ENCODE peak calls at places on chromosomes 13 and 19, in five cellular contexts. I is GM20000, A is NCI-H69, H is GM04504, C is fibroblast of pulmonary artery. Z is an unnamed sample.

GRCh38 chr13:48873598-48873997 is 102.1 kb upstream of the FNDC3A start:
- DNase-seq in I (no peak), A (no peak), H (no peak), C (peak; percentile 20), Z (peak; percentile 39)

GRCh38 chr19:39479916-39480315 is 722 bp upstream of the TIMM50 start:
- DNase-seq in I (no peak), A (no peak), H (no peak), C (no peak), Z (peak; percentile 83)

GRCh38 chr19:14381689-14382474 is 638 bp downstream of the ADGRE5 start:
- DNase-seq in I (no peak), A (no peak), H (peak; percentile 38), C (peak; percentile 61), Z (no peak)

GRCh38 chr13:46641274-46642081 is 88.5 kb downstream of the LRCH1 start:
- DNase-seq in I (no peak), A (no peak), H (no peak), C (peak; percentile 49), Z (no peak)

GRCh38 chr19:3008994-3009393 is 20.1 kb downstream of the TLE2 start:
- DNase-seq in I (no peak), A (no peak), H (no peak), C (no peak), Z (no peak)

GRCh38 chr19:18435848-18436631 is 1.9 kb downstream of the ISYNA1 start:
- DNase-seq in I (no peak), A (no peak), H (no peak), C (no peak), Z (no peak)

GRCh38 chr13:53151692-53152421 is 123.2 kb downstream of the OLFM4 start:
- DNase-seq in I (peak; percentile 45), A (peak; percentile 83), H (no peak), C (peak; percentile 56), Z (peak; percentile 92)

GRCh38 chr19:1259873-1260748 is 9.0 kb upstream of the CIRBP start:
- DNase-seq in I (peak; percentile 65), A (peak; percentile 61), H (no peak), C (no peak), Z (no peak)

GRCh38 chr19:3068071-3068470 is 5.8 kb upstream of the TLE5 start:
- DNase-seq in I (no peak), A (peak; percentile 96), H (no peak), C (no peak), Z (peak; percentile 82)

GRCh38 chr19:30209617-30210600 is 162.3 kb upstream of the ZNF536 start:
- DNase-seq in I (no peak), A (no peak), H (no peak), C (no peak), Z (peak; percentile 12)

GRCh38 chr19:49368711-49369358 is 5.2 kb downstream of the DKKL1 start:
- DNase-seq in I (no peak), A (no peak), H (no peak), C (no peak), Z (no peak)

GRCh38 chr13:99228737-99229691 is 28.4 kb downstream of the UBAC2 start:
- DNase-seq in I (peak; percentile 72), A (no peak), H (peak; percentile 70), C (peak; percentile 31), Z (no peak)

GRCh38 chr13:107734891-107735620 is 480.3 kb downstream of the LIG4 start:
- DNase-seq in I (no peak), A (no peak), H (no peak), C (no peak), Z (no peak)

GRCh38 chr19:23305555-23305954 is 55.4 kb upstream of the ZNF724 start:
- DNase-seq in I (no peak), A (peak; percentile 4), H (no peak), C (no peak), Z (peak; percentile 68)

GRCh38 chr13:66305960-66306617 is 924.0 kb downstream of the PCDH9 start:
- DNase-seq in I (no peak), A (peak; percentile 70), H (no peak), C (no peak), Z (no peak)

GRCh38 chr13:83895994-83896580 is 13.8 kb upstream of the SLITRK1 start:
- DNase-seq in I (no peak), A (no peak), H (no peak), C (peak; percentile 17), Z (no peak)

GRCh38 chr13:98575009-98575866 is 1.7 kb downstream of the STK24 start:
- DNase-seq in I (no peak), A (peak; percentile 43), H (no peak), C (no peak), Z (peak; percentile 43)

GRCh38 chr19:11025997-11026396 is 63.3 kb upstream of the LDLR start:
- DNase-seq in I (no peak), A (no peak), H (no peak), C (no peak), Z (no peak)

GRCh38 chr19:32594021-32594420 is 13.0 kb downstream of the PDCD5 start:
- DNase-seq in I (no peak), A (no peak), H (no peak), C (no peak), Z (no peak)

GRCh38 chr19:4929186-4929585 is 19.9 kb downstream of the UHRF1 start:
- DNase-seq in I (no peak), A (no peak), H (no peak), C (no peak), Z (no peak)

GRCh38 chr13:50711449-50711848 is 132.0 kb downstream of the DLEU7 start:
- DNase-seq in I (no peak), A (no peak), H (no peak), C (no peak), Z (peak; percentile 33)

GRCh38 chr13:25267715-25268114 is 19.6 kb downstream of the MTMR6 start:
- DNase-seq in I (no peak), A (no peak), H (no peak), C (peak; percentile 50), Z (peak; percentile 39)

GRCh38 chr19:32200312-32201038 is 144.9 kb upstream of the ZNF507 start:
- DNase-seq in I (no peak), A (no peak), H (no peak), C (no peak), Z (no peak)

GRCh38 chr13:98591721-98592352 is 14.9 kb upstream of the STK24 start:
- DNase-seq in I (no peak), A (peak; percentile 64), H (no peak), C (no peak), Z (no peak)

GRCh38 chr13:90302113-90302512 is 1045.4 kb upstream of the MIR17HG start:
- DNase-seq in I (no peak), A (no peak), H (peak; percentile 32), C (peak; percentile 80), Z (no peak)

GRCh38 chr13:107650081-107650701 is 565.1 kb downstream of the LIG4 start:
- DNase-seq in I (peak; percentile 18), A (peak; percentile 66), H (no peak), C (peak; percentile 60), Z (peak; percentile 74)

GRCh38 chr13:107827840-107828549 is 387.3 kb downstream of the LIG4 start:
- DNase-seq in I (no peak), A (no peak), H (no peak), C (no peak), Z (no peak)

GRCh38 chr19:18718015-18718526 is 34.6 kb downstream of the CRTC1 start:
- DNase-seq in I (no peak), A (no peak), H (no peak), C (no peak), Z (no peak)

GRCh38 chr13:42041684-42042035 is 6.8 kb upstream of the DGKH start:
- DNase-seq in I (peak; percentile 81), A (peak; percentile 64), H (peak; percentile 44), C (peak; percentile 73), Z (peak; percentile 58)

GRCh38 chr13:105820415-105820814 is 715.0 kb downstream of the EFNB2 start:
- DNase-seq in I (no peak), A (no peak), H (no peak), C (no peak), Z (no peak)

GRCh38 chr19:21127898-21128297 is 13.9 kb upstream of the ZNF431 start:
- DNase-seq in I (no peak), A (no peak), H (no peak), C (no peak), Z (no peak)

GRCh38 chr19:40256511-40256910 is 28.6 kb downstream of the AKT2 start:
- DNase-seq in I (no peak), A (no peak), H (no peak), C (no peak), Z (no peak)

GRCh38 chr13:32501058-32501457 is 37.5 kb downstream of the N4BP2L2 start:
- DNase-seq in I (no peak), A (no peak), H (no peak), C (no peak), Z (no peak)

GRCh38 chr19:46821512-46822359 is 28.9 kb downstream of the AP2S1 start:
- DNase-seq in I (peak; percentile 52), A (peak; percentile 68), H (no peak), C (no peak), Z (peak; percentile 34)

GRCh38 chr13:65642301-65642700 is 1587.8 kb downstream of the PCDH9 start:
- DNase-seq in I (no peak), A (no peak), H (no peak), C (no peak), Z (no peak)

GRCh38 chr19:53294786-53295441 is 27.4 kb upstream of the VN1R4 start:
- DNase-seq in I (no peak), A (no peak), H (no peak), C (no peak), Z (no peak)

GRCh38 chr13:95704510-95704909 is 27.6 kb downstream of the DNAJC3 start:
- DNase-seq in I (no peak), A (peak; percentile 42), H (no peak), C (no peak), Z (peak; percentile 32)

Z was measured in NCI-H82.